ENCODE peak calls at places on chromosomes 1 and 21, in four cellular contexts. A is non-pigmented ciliary epithelial cell, I is prostate gland, W is neural crest cell. M is an unnamed sample.

GRCh38 chr1:52127181-52128175 is 14.4 kb upstream of the ZFYVE9 start:
- DNase-seq in A (no peak), I (peak), W (peak), M (no peak)

GRCh38 chr1:224282140-224282539 is 47.8 kb downstream of the NVL start:
- DNase-seq in A (no peak), I (no peak), W (no peak), M (no peak)

GRCh38 chr1:236063919-236064673 is 794 bp downstream of the NID1 start:
- DNase-seq in A (no peak), I (peak), W (peak), M (peak)

GRCh38 chr1:43435146-43436145 is 18.3 kb downstream of the HYI start:
- DNase-seq in A (no peak), I (no peak), W (no peak), M (no peak)

GRCh38 chr1:15843826-15844572 is 3.5 kb upstream of the SPEN start:
- DNase-seq in A (no peak), I (no peak), W (no peak), M (no peak)

GRCh38 chr1:23930861-23931471 is 17.8 kb upstream of the CNR2 start:
- DNase-seq in A (peak), I (no peak), W (no peak), M (no peak)

GRCh38 chr21:37365657-37366487 is 701 bp upstream of the DYRK1A start:
- DNase-seq in A (no peak), I (peak), W (peak), M (peak)

GRCh38 chr1:36464605-36465393 is 615 bp upstream of the MRPS15 start:
- DNase-seq in A (no peak), I (no peak), W (no peak), M (no peak)

GRCh38 chr1:41901551-41901950 is 17.2 kb downstream of the HIVEP3 start:
- DNase-seq in A (no peak), I (no peak), W (no peak), M (no peak)

GRCh38 chr21:14736162-14736561 is 190.0 kb upstream of the SAMSN1 start:
- DNase-seq in A (no peak), I (no peak), W (no peak), M (no peak)

GRCh38 chr1:18199462-18199861 is 91.9 kb downstream of the IGSF21 start:
- DNase-seq in A (no peak), I (no peak), W (no peak), M (no peak)

GRCh38 chr1:241677171-241677570 is 25.1 kb downstream of the WDR64 start:
- DNase-seq in A (peak), I (no peak), W (no peak), M (no peak)

GRCh38 chr21:44939532-44940115 is at the start of gene SLX9:
- DNase-seq in A (no peak), I (peak), W (peak), M (peak)

GRCh38 chr1:156534424-156535060 is 34.0 kb upstream of the MEF2D start:
- DNase-seq in A (no peak), I (no peak), W (no peak), M (no peak)

GRCh38 chr1:38444770-38445442 is 398.3 kb upstream of the POU3F1 start:
- DNase-seq in A (no peak), I (no peak), W (no peak), M (no peak)

GRCh38 chr1:204763773-204764427 is 78.4 kb upstream of the LRRN2 start:
- DNase-seq in A (peak), I (peak), W (peak), M (peak)

GRCh38 chr1:242854466-242854865 is 330.0 kb upstream of the PLD5 start:
- DNase-seq in A (no peak), I (no peak), W (no peak), M (no peak)

GRCh38 chr21:43209575-43210453 is 41.0 kb downstream of the CRYAA start:
- DNase-seq in A (peak), I (peak), W (no peak), M (peak)

GRCh38 chr1:246959944-246960693 is 28.4 kb upstream of the AHCTF1 start:
- DNase-seq in A (no peak), I (no peak), W (no peak), M (no peak)